ENCODE peak calls at places on chromosome 10, in eight cellular contexts. K is HCT116, Q is Peyer's patch, S is IMR-90, L is heart left ventricle, V is esophagus squamous epithelium, E is uterus, H is stomach. N is an unnamed sample.

GRCh38 chr10:48455392-48456151 is 149.1 kb downstream of the MAPK8 start:
- DNase-seq in E (no peak), Q (no peak), V (no peak), H (peak; percentile 21), K (no peak), L (no peak), S (no peak), N (no peak)

GRCh38 chr10:48678041-48678440 is 6.6 kb upstream of the WDFY4 start:
- DNase-seq in V (no peak), E (no peak), H (no peak), L (no peak), Q (peak; percentile 49), K (no peak), S (no peak), N (no peak)

GRCh38 chr10:33334839-33335549 is 527 bp upstream of the NRP1 start:
- DNase-seq in V (no peak), Q (no peak), H (peak; percentile 57), L (peak; percentile 89), K (peak; percentile 24), E (peak; percentile 87), S (peak; percentile 87), N (peak; percentile 66)

GRCh38 chr10:112092529-112092928 is 91.0 kb downstream of the GPAM start:
- DNase-seq in Q (no peak), S (no peak), K (no peak), E (no peak), V (no peak), H (no peak), L (no peak), N (no peak)

GRCh38 chr10:18293536-18294510 is 153.6 kb downstream of the CACNB2 start:
- DNase-seq in Q (no peak), K (no peak), S (no peak), E (no peak), H (no peak), V (no peak), L (no peak), N (no peak)

GRCh38 chr10:36675458-36675880 is 449.9 kb upstream of the ANKRD30A start:
- DNase-seq in E (no peak), S (peak; percentile 90), Q (no peak), L (no peak), H (no peak), V (no peak), K (no peak), N (no peak)

GRCh38 chr10:548212-548897 is 141.1 kb downstream of the DIP2C start:
- DNase-seq in Q (no peak), V (no peak), E (no peak), L (no peak), S (no peak), H (no peak), K (no peak), N (no peak)

GRCh38 chr10:48253970-48254657 is 20.4 kb downstream of the FRMPD2 start:
- DNase-seq in L (no peak), H (no peak), V (no peak), S (no peak), K (no peak), E (no peak), Q (no peak), N (no peak)

GRCh38 chr10:102449321-102450123 is 1.8 kb downstream of the C10orf95 start:
- DNase-seq in H (peak; percentile 91), S (no peak), L (peak; percentile 69), K (peak; percentile 84), E (peak; percentile 78), V (peak; percentile 28), Q (peak; percentile 93), N (peak; percentile 91)

GRCh38 chr10:102450124-102450373 is 1.3 kb downstream of the C10orf95 start:
- DNase-seq in L (no peak), E (no peak), S (no peak), K (no peak), Q (no peak), V (no peak), H (no peak), N (no peak)

GRCh38 chr10:102452672-102453340 is 1.5 kb upstream of the C10orf95 start:
- DNase-seq in H (no peak), K (peak; percentile 69), Q (no peak), V (no peak), L (peak; percentile 46), E (no peak), S (peak; percentile 85), N (peak; percentile 25)

GRCh38 chr10:102451105-102451969 is at the start of gene C10orf95:
- DNase-seq in K (no peak), S (no peak), V (no peak), E (no peak), Q (no peak), L (no peak), H (no peak), N (peak; percentile 71)

DNA sequence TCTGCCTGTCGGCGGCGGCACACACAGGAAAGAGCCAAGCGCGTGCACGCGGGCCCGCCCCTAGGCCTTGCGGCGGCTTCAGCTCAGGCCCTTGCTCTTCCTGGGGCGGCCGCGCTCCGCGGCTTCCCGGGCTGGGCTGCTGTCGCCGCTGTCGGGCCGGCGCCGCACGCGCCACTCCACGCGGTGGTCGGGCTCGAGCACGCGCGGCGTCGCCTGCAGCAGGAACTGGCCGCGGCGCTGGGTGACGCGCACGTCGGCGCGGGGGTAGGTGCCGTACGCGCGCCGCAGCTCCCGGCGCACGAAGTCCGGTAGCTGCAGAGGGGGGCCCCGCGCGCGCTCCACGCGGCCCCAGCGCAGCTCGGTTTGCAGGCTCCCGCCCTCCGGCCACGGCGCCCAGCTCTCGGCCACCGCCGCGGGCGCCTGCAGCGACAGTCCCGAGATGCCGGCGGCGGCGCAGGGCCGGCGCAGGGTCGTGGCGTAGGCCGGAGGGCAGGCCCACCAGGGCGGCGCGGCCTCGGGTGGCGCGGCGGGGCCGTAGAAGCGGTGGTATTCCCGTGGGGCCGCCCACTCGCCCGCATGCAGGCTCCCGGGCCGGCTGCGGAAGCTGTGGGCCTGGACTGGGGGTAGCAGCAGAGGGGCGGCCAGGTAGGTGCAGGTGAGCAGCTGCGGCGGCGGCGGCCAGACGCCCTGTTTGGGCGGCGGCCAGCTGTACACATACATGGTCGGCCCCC is 804 bp downstream of the C10orf95 start:
- DNase-seq in V (peak; percentile 51), H (peak; percentile 90), K (peak; percentile 82), E (peak; percentile 59), L (peak; percentile 92), S (peak; percentile 73), Q (peak; percentile 88), N (peak; percentile 88)
- TF ChIP-seq POLR2A in V (peak; percentile 76), H (no peak), K (peak; percentile 94), E (peak; percentile 69), L (no peak), S (no peak), Q (peak; percentile 61), N (no peak)

GRCh38 chr10:5563991-5564536 is 39.3 kb downstream of the CALML3 start:
- DNase-seq in K (no peak), S (peak; percentile 61), V (no peak), L (no peak), E (peak; percentile 33), H (peak; percentile 21), Q (no peak), N (peak; percentile 3)

GRCh38 chr10:5564537-5565204 is 39.9 kb downstream of the CALML3 start:
- DNase-seq in K (no peak), V (no peak), L (no peak), E (peak; percentile 7), S (no peak), Q (no peak), H (peak; percentile 17), N (peak; percentile 6)

GRCh38 chr10:5566606-5567005 is 41.8 kb downstream of the CALML3 start:
- DNase-seq in V (no peak), Q (no peak), H (no peak), K (no peak), L (no peak), S (peak; percentile 45), E (no peak), N (peak; percentile 2)

GRCh38 chr10:5565671-5566581 is 41.2 kb downstream of the CALML3 start:
- DNase-seq in H (peak; percentile 3), V (no peak), Q (no peak), L (no peak), S (peak; percentile 84), E (peak; percentile 10), K (no peak), N (peak; percentile 5)

DNA sequence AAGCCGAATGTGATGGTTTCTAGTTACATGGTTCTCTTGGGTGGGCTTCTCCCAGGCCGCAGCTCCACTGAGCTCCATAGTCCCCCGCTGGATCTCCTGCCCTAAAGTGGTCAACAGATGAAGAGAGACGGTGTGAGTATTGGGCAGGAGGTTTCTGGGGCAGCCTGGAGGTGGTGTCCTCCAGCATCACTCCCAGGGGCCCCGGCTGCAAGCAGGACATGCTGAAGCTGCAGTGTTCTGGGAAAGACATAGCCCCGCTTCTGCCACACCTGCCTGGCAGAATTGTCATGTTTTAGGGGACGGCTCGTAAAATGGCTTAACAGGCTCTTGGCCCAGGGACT is 40.4 kb downstream of the CALML3 start:
- DNase-seq in E (peak; percentile 9), S (no peak), Q (no peak), L (no peak), H (peak; percentile 20), V (no peak), K (no peak), N (peak; percentile 4)
- H3K36me3 ChIP-seq in E (no peaks in the 10 kb centered on the region), S (no peaks in the 10 kb centered on the region), Q (no peaks in the 10 kb centered on the region), L (no peaks in the 10 kb centered on the region), H (no peaks in the 10 kb centered on the region), V (no peaks in the 10 kb centered on the region), K (no peaks in the 10 kb centered on the region), N (no peaks in the 10 kb centered on the region)

GRCh38 chr10:21524131-21524525 is 1.4 kb downstream of the SKIDA1 start:
- DNase-seq in L (no peak), H (no peak), V (no peak), Q (no peak), K (no peak), S (no peak), E (no peak), N (no peak)

GRCh38 chr10:21526184-21526951 is 886 bp upstream of the SKIDA1 start:
- DNase-seq in V (no peak), Q (peak; percentile 55), S (peak; percentile 64), H (peak; percentile 53), E (peak; percentile 84), L (peak; percentile 91), K (no peak), N (peak; percentile 70)

GRCh38 chr10:21526952-21527633 is 1.6 kb upstream of the SKIDA1 start:
- DNase-seq in K (no peak), H (peak; percentile 54), S (peak; percentile 58), E (peak; percentile 61), Q (peak; percentile 38), L (peak; percentile 77), V (no peak), N (peak; percentile 69)

GRCh38 chr10:21524526-21525366 is 736 bp downstream of the SKIDA1 start:
- DNase-seq in L (no peak), K (no peak), S (peak; percentile 67), E (no peak), V (no peak), H (no peak), Q (no peak), N (no peak)

DNA sequence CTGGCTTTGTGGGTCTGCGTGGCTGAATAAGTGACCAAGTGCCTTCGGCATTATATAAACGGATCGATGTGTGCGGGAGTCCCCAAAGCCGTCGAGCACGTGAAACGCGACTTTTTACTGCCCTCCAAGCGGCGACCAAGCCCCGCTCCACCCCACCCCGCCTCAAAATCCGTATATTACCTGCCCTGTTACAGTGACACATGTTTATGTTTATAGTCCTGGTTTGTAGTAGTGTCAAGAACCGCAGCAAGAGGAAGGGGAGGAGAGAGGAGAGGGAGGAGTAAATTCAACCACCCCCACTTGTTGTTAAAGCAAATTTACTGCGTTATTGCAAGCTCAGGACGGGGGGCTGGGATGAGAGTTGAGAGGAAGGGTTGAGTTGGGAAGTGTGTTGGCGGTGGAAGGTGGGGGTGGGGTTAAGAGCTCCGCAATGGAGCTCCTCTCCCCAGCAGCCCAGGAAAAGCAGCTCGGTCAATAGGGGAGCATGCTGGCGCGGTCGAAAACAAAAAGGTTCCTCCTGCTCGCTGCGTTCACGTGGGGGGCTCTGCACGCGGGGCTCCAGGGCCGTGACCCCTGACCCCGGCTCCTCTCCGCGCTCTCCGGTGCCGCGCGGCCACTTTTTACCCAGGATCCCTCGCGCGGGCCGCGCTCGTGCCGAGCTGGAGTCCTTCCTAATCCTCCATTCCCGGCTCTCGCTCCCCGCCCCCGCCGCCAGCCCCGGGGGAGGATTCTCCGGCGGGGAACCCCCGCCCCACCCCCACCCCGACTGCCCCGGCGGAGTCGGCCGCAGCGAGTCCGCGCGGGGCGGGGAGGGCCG is at the start of gene SKIDA1:
- DNase-seq in V (no peak), H (peak; percentile 69), L (peak; percentile 94), S (peak; percentile 86), Q (peak; percentile 55), K (no peak), E (peak; percentile 84), N (peak; percentile 82)
- TF ChIP-seq POLR2A in V (peak; percentile 31), H (no peak), L (no peak), S (no peak), Q (no peak), K (no peak), E (peak; percentile 19), N (no peak)

DNA sequence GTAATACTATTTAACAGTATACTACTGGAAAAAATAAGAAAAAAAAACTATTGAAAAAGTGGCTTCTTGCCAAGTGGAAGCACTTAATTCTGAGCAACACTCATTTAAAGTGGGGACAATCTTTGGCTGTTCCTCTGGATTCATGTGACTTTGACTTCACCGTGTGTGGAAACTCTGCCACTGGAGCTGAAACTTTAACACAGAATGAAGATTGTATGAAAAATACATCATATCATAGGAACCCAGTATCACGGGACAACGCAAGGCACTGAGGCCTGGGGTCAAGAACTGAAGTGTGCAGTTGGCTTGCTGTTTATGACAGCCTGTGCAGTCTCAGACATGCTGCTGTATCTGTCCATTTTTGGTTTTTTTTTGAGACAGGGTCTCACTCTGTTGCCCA is 78.6 kb upstream of the AFAP1L2 start:
- DNase-seq in V (no peak), L (peak; percentile 43), S (no peak), H (no peak), E (peak; percentile 56), K (no peak), Q (no peak), N (no peak)
- H3K36me3 ChIP-seq in V (peaks cover 3% of the 10 kb centered on the region), L (peaks cover 55% of the 10 kb centered on the region), S (peaks cover 4% of the 10 kb centered on the region), H (peaks cover 58% of the 10 kb centered on the region), E (no peaks in the 10 kb centered on the region), K (no peaks in the 10 kb centered on the region), Q (no peaks in the 10 kb centered on the region), N (no peaks in the 10 kb centered on the region)

N was measured in transverse colon.